ENCODE peak calls at places on chromosomes 1 and 21, in eight cellular contexts. V, I, K, X, Z, O, N and A are unnamed samples.

GRCh38 chr1:86151427-86151826 is 5.1 kb downstream of the COL24A1 start:
- DNase-seq in K (no peak), N (no peak), I (no peak), V (no peak), O (no peak), Z (no peak), X (no peak), A (no peak)

GRCh38 chr1:12380316-12381249 is 150.8 kb downstream of the VPS13D start:
- DNase-seq in V (no peak), O (no peak), Z (no peak), X (no peak), I (no peak), K (no peak), N (no peak), A (no peak)

GRCh38 chr1:5456090-5456789 is 536.0 kb downstream of the NPHP4 start:
- DNase-seq in N (peak; percentile 52), V (no peak), I (no peak), O (no peak), X (no peak), K (no peak), Z (no peak), A (no peak)

GRCh38 chr1:2271841-2272655 is 43.9 kb downstream of the SKI start:
- DNase-seq in V (no peak), K (no peak), Z (no peak), X (no peak), I (no peak), O (no peak), N (no peak), A (no peak)

GRCh38 chr1:2535981-2536380 is 5.9 kb upstream of the HES5 start:
- DNase-seq in V (no peak), I (no peak), X (no peak), N (no peak), Z (no peak), O (no peak), K (no peak), A (no peak)

GRCh38 chr1:157301477-157302198 is 163.4 kb upstream of the ETV3 start:
- DNase-seq in Z (no peak), N (peak; percentile 69), K (no peak), X (no peak), V (no peak), I (no peak), O (no peak), A (no peak)

GRCh38 chr1:88936223-88936523 is 44.8 kb upstream of the GTF2B start:
- DNase-seq in N (no peak), I (no peak), O (no peak), K (no peak), X (no peak), V (no peak), Z (no peak), A (no peak)

GRCh38 chr1:10292188-10292587 is 81.8 kb downstream of the KIF1B start:
- DNase-seq in K (no peak), Z (no peak), V (no peak), X (no peak), N (no peak), I (no peak), O (no peak), A (no peak)

GRCh38 chr1:100627018-100627716 is 89.2 kb downstream of the GPR88 start:
- DNase-seq in N (no peak), Z (no peak), K (no peak), I (no peak), O (no peak), V (no peak), X (no peak), A (no peak)

GRCh38 chr1:228446849-228447248 is 30.2 kb upstream of the TRIM17 start:
- DNase-seq in X (no peak), O (no peak), V (no peak), Z (no peak), I (no peak), K (peak; percentile 75), N (no peak), A (no peak)

GRCh38 chr1:156319664-156320063 is 18.4 kb downstream of the CCT3 start:
- DNase-seq in X (no peak), I (no peak), V (no peak), K (peak; percentile 45), O (no peak), Z (peak; percentile 13), N (no peak), A (peak; percentile 9)

GRCh38 chr1:220894924-220895256 is 15.6 kb downstream of the HLX start:
- DNase-seq in Z (no peak), O (no peak), I (no peak), V (no peak), K (no peak), N (no peak), X (no peak), A (no peak)

GRCh38 chr1:29330856-29331255 is 94.5 kb downstream of the PTPRU start:
- DNase-seq in K (no peak), N (no peak), V (no peak), Z (no peak), O (no peak), I (no peak), X (no peak), A (no peak)

GRCh38 chr1:109630081-109630880 is 10.6 kb downstream of the AMPD2 start:
- DNase-seq in I (peak; percentile 45), K (peak; percentile 66), Z (no peak), O (no peak), X (no peak), V (no peak), N (no peak), A (no peak)

GRCh38 chr1:11207898-11208611 is 18.9 kb downstream of the ANGPTL7 start:
- DNase-seq in X (peak; percentile 82), K (no peak), Z (no peak), N (no peak), O (no peak), I (peak; percentile 87), V (no peak), A (peak; percentile 9)

GRCh38 chr1:40299366-40300248 is 17.5 kb downstream of the COL9A2 start:
- DNase-seq in X (no peak), K (no peak), V (peak; percentile 24), Z (no peak), N (no peak), O (no peak), I (no peak), A (no peak)

GRCh38 chr1:157197906-157198435 is 59.8 kb upstream of the ETV3 start:
- DNase-seq in N (peak; percentile 82), Z (no peak), X (no peak), K (no peak), V (no peak), I (no peak), O (peak; percentile 51), A (no peak)

GRCh38 chr1:229341811-229342304 is 989 bp downstream of the CCSAP start:
- DNase-seq in O (no peak), V (no peak), Z (no peak), K (peak; percentile 62), N (peak; percentile 25), I (no peak), X (no peak), A (no peak)

GRCh38 chr21:42513151-42513984 is at the start of gene SLC37A1:
- DNase-seq in N (no peak), X (no peak), K (peak; percentile 73), I (peak; percentile 64), V (no peak), O (peak; percentile 64), Z (peak; percentile 40), A (no peak)

GRCh38 chr1:201138311-201138840 is 11.4 kb upstream of the ASCL5 start:
- DNase-seq in X (peak; percentile 38), K (no peak), I (no peak), O (no peak), Z (no peak), N (no peak), V (peak; percentile 30), A (no peak)
- H3K36me3 ChIP-seq in X (peaks cover 3% of the 10 kb centered on the region), K (peaks cover 3% of the 10 kb centered on the region), I (no peaks in the 10 kb centered on the region), O (peaks cover 34% of the 10 kb centered on the region), Z (peaks cover 6% of the 10 kb centered on the region), N (peaks cover 7% of the 10 kb centered on the region), V (no peaks in the 10 kb centered on the region), A (peaks cover 25% of the 10 kb centered on the region)

GRCh38 chr1:184905601-184906322 is 68.5 kb downstream of the NIBAN1 start:
- DNase-seq in I (no peak), K (no peak), O (peak; percentile 47), X (no peak), N (peak; percentile 76), Z (no peak), V (no peak), A (no peak)
- H3K4me1 ChIP-seq in I (no peaks in the 10 kb centered on the region), K (peaks cover 7% of the 10 kb centered on the region), O (peaks cover 26% of the 10 kb centered on the region), X (no peaks in the 10 kb centered on the region), N (peaks cover 93% of the 10 kb centered on the region), Z (peaks cover 17% of the 10 kb centered on the region), V (peaks cover 23% of the 10 kb centered on the region), A (no peaks in the 10 kb centered on the region)

GRCh38 chr1:42260376-42261078 is 74.5 kb downstream of the FOXJ3 start:
- DNase-seq in V (no peak), K (no peak), N (no peak), X (no peak), I (no peak), O (no peak), Z (no peak), A (no peak)
- H3K36me3 ChIP-seq in V (no peaks in the 10 kb centered on the region), K (no peaks in the 10 kb centered on the region), N (no peaks in the 10 kb centered on the region), X (no peaks in the 10 kb centered on the region), I (no peaks in the 10 kb centered on the region), O (no peaks in the 10 kb centered on the region), Z (no peaks in the 10 kb centered on the region), A (no peaks in the 10 kb centered on the region)

GRCh38 chr1:23578997-23579363 is 19.7 kb upstream of the ID3 start:
- DNase-seq in Z (no peak), X (no peak), O (no peak), V (no peak), I (no peak), N (no peak), K (no peak), A (no peak)
- H3K4me1 ChIP-seq in Z (peaks cover 25% of the 10 kb centered on the region), X (no peaks in the 10 kb centered on the region), O (peaks cover 36% of the 10 kb centered on the region), V (peaks cover 15% of the 10 kb centered on the region), I (peaks cover 9% of the 10 kb centered on the region), N (no peaks in the 10 kb centered on the region), K (peaks cover 11% of the 10 kb centered on the region), A (peaks cover 26% of the 10 kb centered on the region)

GRCh38 chr1:32091591-32091990 is 16.3 kb upstream of the KPNA6 start:
- DNase-seq in K (no peak), I (no peak), O (no peak), N (no peak), V (no peak), X (no peak), Z (no peak), A (no peak)
- H3K36me3 ChIP-seq in K (no peaks in the 10 kb centered on the region), I (no peaks in the 10 kb centered on the region), O (peaks cover 47% of the 10 kb centered on the region), N (peaks cover 2% of the 10 kb centered on the region), V (no peaks in the 10 kb centered on the region), X (peaks cover 52% of the 10 kb centered on the region), Z (peaks cover 31% of the 10 kb centered on the region), A (peaks cover 41% of the 10 kb centered on the region)